ENCODE peak calls at places on chromosomes 12 and 14, in ten cellular contexts. L, O, F, C, X, G, P, U, I and W are unnamed samples.

GRCh38 chr12:65490193-65490592 is 211.7 kb downstream of the MSRB3 start:
- DNase-seq in L (no peak), O (no peak), F (no peak), C (peak; percentile 36), X (no peak), G (no peak), P (peak; percentile 30), U (no peak), I (no peak), W (no peak)

GRCh38 chr12:19885092-19885813 is 446.0 kb downstream of the AEBP2 start:
- DNase-seq in L (no peak), O (no peak), F (no peak), C (no peak), X (no peak), G (no peak), P (no peak), U (no peak), I (no peak), W (no peak)

GRCh38 chr12:40162022-40162421 is 56.1 kb upstream of the SLC2A13 start:
- DNase-seq in L (no peak), O (no peak), F (no peak), C (no peak), X (no peak), G (no peak), P (no peak), U (no peak), I (no peak), W (no peak)

GRCh38 chr12:67752226-67752732 is 103.7 kb downstream of the DYRK2 start:
- DNase-seq in L (no peak), O (no peak), F (no peak), C (peak; percentile 39), X (no peak), G (no peak), P (no peak), U (no peak), I (no peak), W (no peak)

GRCh38 chr14:24427537-24428508 is 1.6 kb downstream of the CBLN3 start:
- DNase-seq in L (no peak), O (no peak), F (no peak), C (no peak), X (no peak), G (no peak), P (no peak), U (no peak), I (no peak), W (no peak)

GRCh38 chr14:102527255-102528232 is 18.0 kb upstream of the ANKRD9 start:
- DNase-seq in L (no peak), O (peak; percentile 63), F (no peak), C (peak; percentile 50), X (no peak), G (no peak), P (peak; percentile 89), U (no peak), I (no peak), W (no peak)

GRCh38 chr14:21090194-21090939 is 8.1 kb downstream of the ZNF219 start:
- DNase-seq in L (no peak), O (no peak), F (no peak), C (no peak), X (no peak), G (peak; percentile 25), P (no peak), U (no peak), I (no peak), W (no peak)

GRCh38 chr12:40565029-40565633 is 127.1 kb upstream of the CNTN1 start:
- DNase-seq in L (no peak), O (no peak), F (no peak), C (no peak), X (no peak), G (no peak), P (no peak), U (no peak), I (peak; percentile 85), W (no peak)

GRCh38 chr12:128381537-128381936 is 114.6 kb downstream of the TMEM132C start:
- DNase-seq in L (no peak), O (no peak), F (no peak), C (no peak), X (peak; percentile 48), G (peak; percentile 32), P (no peak), U (no peak), I (no peak), W (no peak)

GRCh38 chr14:95931384-95931783 is 54.8 kb downstream of the TUNAR start:
- DNase-seq in L (no peak), O (no peak), F (no peak), C (no peak), X (no peak), G (no peak), P (no peak), U (no peak), I (no peak), W (no peak)

GRCh38 chr12:105978686-105979085 is 160.1 kb downstream of the NUAK1 start:
- DNase-seq in L (no peak), O (no peak), F (no peak), C (no peak), X (no peak), G (no peak), P (no peak), U (no peak), I (no peak), W (no peak)

GRCh38 chr14:85281921-85282320 is 248.0 kb upstream of the FLRT2 start:
- DNase-seq in L (no peak), O (no peak), F (no peak), C (no peak), X (no peak), G (no peak), P (no peak), U (no peak), I (peak; percentile 9), W (peak; percentile 82)

GRCh38 chr12:11106288-11106687 is 14.2 kb upstream of the TAS2R43 start:
- DNase-seq in L (no peak), O (no peak), F (no peak), C (no peak), X (no peak), G (no peak), P (no peak), U (no peak), I (no peak), W (no peak)

GRCh38 chr12:120103044-120103338 is 13.6 kb downstream of the RAB35 start:
- DNase-seq in L (no peak), O (no peak), F (no peak), C (no peak), X (no peak), G (no peak), P (no peak), U (no peak), I (no peak), W (no peak)